ENCODE peak calls at places on chromosomes 16 and 17, in eight cellular contexts. One of them, this sample, is unnamed.
A peak's percentile ranks its signal among the peaks of the same experiment; 100 is the strongest.

GRCh38 chr16:66581246-66581952 is 2.1 kb downstream of the CMTM2 start:
- DNase-seq in HCT116: no peak
- DNase-seq in testis: no peak
- DNase-seq in pancreas: no peak
- DNase-seq in fibroblast of lung: peak; percentile 9
- DNase-seq in lung: no peak
- DNase-seq in A549: no peak
- DNase-seq in K562: no peak
- DNase-seq in this sample: no peak

GRCh38 chr16:17836868-17837602 is 366.3 kb upstream of the XYLT1 start:
- DNase-seq in HCT116: peak; percentile 54
- DNase-seq in testis: no peak
- DNase-seq in pancreas: no peak
- DNase-seq in fibroblast of lung: peak; percentile 86
- DNase-seq in lung: no peak
- DNase-seq in A549: peak; percentile 58
- DNase-seq in K562: no peak
- DNase-seq in this sample: no peak

GRCh38 chr17:32349503-32349853 is 479 bp upstream of the ZNF207 start:
- DNase-seq in HCT116: no peak
- DNase-seq in testis: peak; percentile 38
- DNase-seq in pancreas: no peak
- DNase-seq in fibroblast of lung: no peak
- DNase-seq in lung: no peak
- DNase-seq in A549: peak; percentile 16
- DNase-seq in K562: no peak
- DNase-seq in this sample: no peak

GRCh38 chr17:77566566-77566965 is 391.9 kb upstream of the TNRC6C start:
- DNase-seq in HCT116: no peak
- DNase-seq in testis: no peak
- DNase-seq in pancreas: no peak
- DNase-seq in fibroblast of lung: no peak
- DNase-seq in lung: no peak
- DNase-seq in A549: no peak
- DNase-seq in K562: no peak
- DNase-seq in this sample: no peak

GRCh38 chr17:1965556-1966273 is 59.4 kb downstream of the RTN4RL1 start:
- DNase-seq in HCT116: no peak
- DNase-seq in testis: no peak
- DNase-seq in pancreas: no peak
- DNase-seq in fibroblast of lung: no peak
- DNase-seq in lung: no peak
- DNase-seq in A549: no peak
- DNase-seq in K562: no peak
- DNase-seq in this sample: no peak

GRCh38 chr16:29883987-29884386 is 15.4 kb downstream of the SEZ6L2 start:
- DNase-seq in HCT116: no peak
- DNase-seq in testis: peak; percentile 62
- DNase-seq in pancreas: no peak
- DNase-seq in fibroblast of lung: no peak
- DNase-seq in lung: no peak
- DNase-seq in A549: no peak
- DNase-seq in K562: peak; percentile 71
- DNase-seq in this sample: no peak

GRCh38 chr16:51757124-51757470 is 606.0 kb upstream of the SALL1 start:
- DNase-seq in HCT116: no peak
- DNase-seq in testis: no peak
- DNase-seq in pancreas: no peak
- DNase-seq in fibroblast of lung: no peak
- DNase-seq in lung: no peak
- DNase-seq in A549: no peak
- DNase-seq in K562: no peak
- DNase-seq in this sample: no peak

GRCh38 chr17:5587431-5588032 is 3.2 kb upstream of the NLRP1 start:
- DNase-seq in HCT116: peak; percentile 68
- DNase-seq in testis: peak; percentile 65
- DNase-seq in pancreas: peak; percentile 13
- DNase-seq in fibroblast of lung: peak; percentile 83
- DNase-seq in lung: peak; percentile 44
- DNase-seq in A549: peak; percentile 79
- DNase-seq in K562: peak; percentile 53
- DNase-seq in this sample: peak; percentile 40

GRCh38 chr17:50129303-50129945 is 536 bp downstream of the SAMD14 start:
- DNase-seq in HCT116: no peak
- DNase-seq in testis: no peak
- DNase-seq in pancreas: no peak
- DNase-seq in fibroblast of lung: no peak
- DNase-seq in lung: no peak
- DNase-seq in A549: peak; percentile 66
- DNase-seq in K562: no peak
- DNase-seq in this sample: peak; percentile 39

GRCh38 chr16:47970291-47970931 is 185.4 kb downstream of the ABCC12 start:
- DNase-seq in HCT116: no peak
- DNase-seq in testis: no peak
- DNase-seq in pancreas: no peak
- DNase-seq in fibroblast of lung: peak; percentile 33
- DNase-seq in lung: no peak
- DNase-seq in A549: peak; percentile 44
- DNase-seq in K562: no peak
- DNase-seq in this sample: no peak

GRCh38 chr17:63113167-63113566 is 147.1 kb downstream of the TANC2 start:
- DNase-seq in HCT116: no peak
- DNase-seq in testis: no peak
- DNase-seq in pancreas: no peak
- DNase-seq in fibroblast of lung: peak; percentile 21
- DNase-seq in lung: no peak
- DNase-seq in A549: peak; percentile 22
- DNase-seq in K562: peak; percentile 12
- DNase-seq in this sample: no peak

GRCh38 chr17:55833311-55833710 is 82.5 kb downstream of the PCTP start:
- DNase-seq in HCT116: no peak
- DNase-seq in testis: no peak
- DNase-seq in pancreas: no peak
- DNase-seq in fibroblast of lung: no peak
- DNase-seq in lung: no peak
- DNase-seq in A549: no peak
- DNase-seq in K562: no peak
- DNase-seq in this sample: no peak

GRCh38 chr17:43864161-43864706 is 17.3 kb downstream of the CD300LG start:
- DNase-seq in HCT116: no peak
- DNase-seq in testis: no peak
- DNase-seq in pancreas: no peak
- DNase-seq in fibroblast of lung: no peak
- DNase-seq in lung: no peak
- DNase-seq in A549: no peak
- DNase-seq in K562: no peak
- DNase-seq in this sample: no peak

GRCh38 chr17:81651692-81652091 is 4.7 kb downstream of the PDE6G start:
- DNase-seq in HCT116: no peak
- DNase-seq in testis: peak; percentile 34
- DNase-seq in pancreas: no peak
- DNase-seq in fibroblast of lung: peak; percentile 87
- DNase-seq in lung: no peak
- DNase-seq in A549: peak; percentile 85
- DNase-seq in K562: peak; percentile 42
- DNase-seq in this sample: no peak

DNA sequence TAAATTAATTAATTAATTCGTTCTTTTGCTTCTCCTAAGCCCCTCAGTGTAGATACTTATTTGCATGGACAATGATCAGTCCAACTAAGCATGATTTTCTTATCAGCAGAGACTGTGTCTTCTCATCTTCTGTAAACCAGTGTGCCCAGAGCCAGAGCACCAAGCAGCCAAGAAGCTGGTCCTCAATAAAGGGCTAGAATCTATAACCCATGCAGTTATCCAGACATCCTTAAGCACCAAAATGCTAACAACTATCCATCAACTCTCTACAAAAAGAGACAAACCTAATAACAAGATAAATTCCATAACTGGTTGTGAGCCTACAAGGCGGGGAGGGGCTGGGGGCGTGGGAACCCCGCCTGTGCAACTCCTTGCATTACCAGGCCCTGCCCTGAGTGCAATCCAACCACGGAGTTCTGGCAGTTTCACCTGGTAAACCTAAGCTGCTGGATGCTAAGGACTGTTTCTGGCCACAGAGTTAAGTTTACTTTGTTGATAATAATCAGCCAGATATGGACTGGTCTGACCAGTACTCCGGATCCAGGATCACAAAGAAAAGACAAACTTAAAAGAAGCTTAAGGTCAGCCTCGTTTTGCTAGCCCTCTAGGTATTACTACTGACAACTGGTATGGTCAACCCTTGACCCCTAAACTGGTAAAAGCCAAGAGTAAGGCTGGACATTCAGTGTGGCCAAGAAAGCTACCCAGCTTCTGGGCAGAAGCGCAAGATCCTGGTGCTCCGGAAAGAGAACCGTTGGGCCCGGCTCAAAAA is 51.5 kb downstream of the ZFHX3 start:
- DNase-seq in HCT116: no peak
- DNase-seq in testis: no peak
- DNase-seq in pancreas: peak; percentile 48
- DNase-seq in fibroblast of lung: no peak
- DNase-seq in lung: no peak
- DNase-seq in A549: no peak
- DNase-seq in K562: no peak
- DNase-seq in this sample: no peak
- H3K4me1 ChIP-seq in HCT116: peaks cover 4% of the 10 kb centered on the region
- H3K4me1 ChIP-seq in testis: peaks cover 8% of the 10 kb centered on the region
- H3K4me1 ChIP-seq in pancreas: peaks cover 27% of the 10 kb centered on the region
- H3K4me1 ChIP-seq in fibroblast of lung: peaks cover 6% of the 10 kb centered on the region
- H3K4me1 ChIP-seq in lung: peaks cover 27% of the 10 kb centered on the region
- H3K4me1 ChIP-seq in A549: peaks cover 35% of the 10 kb centered on the region
- H3K4me1 ChIP-seq in K562: no peaks in the 10 kb centered on the region
- H3K4me1 ChIP-seq in this sample: no peaks in the 10 kb centered on the region

DNA sequence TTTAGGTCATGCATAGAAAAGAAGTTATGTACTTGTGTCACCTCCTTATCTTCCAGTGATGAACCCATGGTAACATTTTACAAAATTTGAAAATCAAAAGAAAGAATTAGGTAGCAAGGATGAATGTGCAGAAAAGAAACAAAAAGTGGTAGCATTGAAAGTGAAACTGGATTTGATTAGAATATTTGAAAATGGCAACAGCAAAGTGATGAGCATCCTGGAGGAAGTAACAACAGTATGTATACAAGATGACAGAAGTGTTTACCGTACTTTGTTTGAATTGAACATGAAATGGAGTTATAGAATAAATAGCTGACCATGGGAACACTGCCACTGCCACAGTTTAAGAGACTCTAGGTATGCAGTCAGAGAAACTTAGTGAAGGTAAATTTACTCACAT is 1313.1 kb downstream of the CDH11 start:
- DNase-seq in HCT116: no peak
- DNase-seq in testis: no peak
- DNase-seq in pancreas: no peak
- DNase-seq in fibroblast of lung: no peak
- DNase-seq in lung: no peak
- DNase-seq in A549: no peak
- DNase-seq in K562: no peak
- DNase-seq in this sample: no peak
- H3K9me3 ChIP-seq in HCT116: peaks cover 11% of the 10 kb centered on the region
- H3K9me3 ChIP-seq in testis: no peaks in the 10 kb centered on the region
- H3K9me3 ChIP-seq in pancreas: no peaks in the 10 kb centered on the region
- H3K9me3 ChIP-seq in fibroblast of lung: no peaks in the 10 kb centered on the region
- H3K9me3 ChIP-seq in lung: no peaks in the 10 kb centered on the region
- H3K9me3 ChIP-seq in A549: no peaks in the 10 kb centered on the region
- H3K9me3 ChIP-seq in K562: peaks cover 1% of the 10 kb centered on the region
- H3K9me3 ChIP-seq in this sample: no peaks in the 10 kb centered on the region

DNA sequence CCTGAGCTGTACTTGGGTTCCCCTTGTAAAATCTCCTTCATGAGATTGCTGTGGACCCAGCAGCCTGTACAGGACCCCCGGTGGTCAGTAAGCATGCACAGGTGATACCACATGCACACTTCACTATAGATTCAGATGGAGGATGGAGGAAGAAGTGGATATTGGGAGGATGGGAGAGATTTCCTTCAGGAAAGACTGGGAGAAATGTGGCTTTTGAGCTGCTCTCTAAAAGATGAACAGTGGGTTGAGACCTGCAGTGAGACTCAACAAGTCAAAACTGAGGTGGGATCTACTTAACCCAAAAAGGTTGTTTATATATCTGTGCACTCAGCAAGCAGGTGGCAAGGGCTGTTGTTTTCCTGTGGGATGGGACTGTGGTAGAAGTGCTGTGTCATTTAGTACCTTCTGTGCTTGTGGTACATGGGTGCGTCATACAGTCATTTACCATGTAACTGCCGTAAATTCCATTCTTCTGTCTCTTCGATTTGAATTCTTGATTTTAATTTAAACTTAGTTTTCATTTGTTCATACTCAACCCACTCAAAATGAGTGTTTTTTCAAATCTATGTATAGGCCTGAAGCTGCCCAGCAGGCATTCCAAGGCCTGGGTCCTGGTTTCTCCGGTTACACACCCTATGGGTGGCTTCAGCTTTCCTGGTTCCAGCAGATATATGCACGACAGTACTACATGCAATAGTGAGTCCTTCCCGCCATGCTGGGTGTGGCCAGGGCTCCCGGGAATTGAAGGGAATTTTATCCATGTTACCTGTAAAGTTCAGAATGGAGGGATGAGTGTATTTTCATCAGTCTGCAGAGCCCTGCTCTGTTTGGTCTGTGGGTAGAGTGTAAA is 6.9 kb downstream of the HERPUD1 start:
- DNase-seq in HCT116: no peak
- DNase-seq in testis: no peak
- DNase-seq in pancreas: no peak
- DNase-seq in fibroblast of lung: no peak
- DNase-seq in lung: no peak
- DNase-seq in A549: no peak
- DNase-seq in K562: no peak
- DNase-seq in this sample: peak; percentile 62
- H3K4me1 ChIP-seq in HCT116: no peaks in the 10 kb centered on the region
- H3K4me1 ChIP-seq in testis: peaks cover 7% of the 10 kb centered on the region
- H3K4me1 ChIP-seq in pancreas: peaks cover 37% of the 10 kb centered on the region
- H3K4me1 ChIP-seq in fibroblast of lung: peaks cover 5% of the 10 kb centered on the region
- H3K4me1 ChIP-seq in lung: peaks cover 4% of the 10 kb centered on the region
- H3K4me1 ChIP-seq in A549: peaks cover 31% of the 10 kb centered on the region
- H3K4me1 ChIP-seq in K562: no peaks in the 10 kb centered on the region
- H3K4me1 ChIP-seq in this sample: peaks cover 57% of the 10 kb centered on the region

DNA sequence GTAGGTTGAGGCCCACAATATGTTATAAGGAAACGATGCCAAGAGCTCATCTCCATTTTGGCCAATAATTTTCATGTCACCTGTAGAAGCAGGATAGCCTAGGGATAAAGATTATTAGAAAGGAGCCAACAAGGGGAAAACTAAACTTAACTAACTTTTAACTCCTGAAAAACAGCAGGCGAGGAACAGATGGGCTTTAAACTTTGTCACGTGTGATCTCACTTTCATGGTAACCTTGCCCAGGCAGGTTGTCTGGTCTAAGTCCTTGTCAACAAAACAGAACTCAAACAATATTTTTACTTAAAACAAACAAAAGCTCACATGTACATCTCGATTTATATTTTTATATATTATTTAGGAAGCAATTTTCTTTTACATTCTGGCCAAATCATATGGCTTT is 1672.0 kb downstream of the TP53TG3F start:
- DNase-seq in HCT116: no peak
- DNase-seq in testis: no peak
- DNase-seq in pancreas: no peak
- DNase-seq in fibroblast of lung: no peak
- DNase-seq in lung: no peak
- DNase-seq in A549: no peak
- DNase-seq in K562: no peak
- DNase-seq in this sample: no peak
- H3K9me3 ChIP-seq in HCT116: peaks cover 6% of the 10 kb centered on the region
- H3K9me3 ChIP-seq in testis: no peaks in the 10 kb centered on the region
- H3K9me3 ChIP-seq in pancreas: no peaks in the 10 kb centered on the region
- H3K9me3 ChIP-seq in fibroblast of lung: no peaks in the 10 kb centered on the region
- H3K9me3 ChIP-seq in lung: no peaks in the 10 kb centered on the region
- H3K9me3 ChIP-seq in A549: no peaks in the 10 kb centered on the region
- H3K9me3 ChIP-seq in K562: no peaks in the 10 kb centered on the region
- H3K9me3 ChIP-seq in this sample: no peaks in the 10 kb centered on the region

GRCh38 chr17:78875738-78876597 is 27.0 kb downstream of the CEP295NL start:
- DNase-seq in HCT116: no peak
- DNase-seq in testis: no peak
- DNase-seq in pancreas: peak; percentile 54
- DNase-seq in fibroblast of lung: peak; percentile 30
- DNase-seq in lung: no peak
- DNase-seq in A549: no peak
- DNase-seq in K562: no peak
- DNase-seq in this sample: no peak
- H3K4me1 ChIP-seq in HCT116: peaks cover 15% of the 10 kb centered on the region
- H3K4me1 ChIP-seq in testis: peaks cover 53% of the 10 kb centered on the region
- H3K4me1 ChIP-seq in pancreas: peaks cover 32% of the 10 kb centered on the region
- H3K4me1 ChIP-seq in fibroblast of lung: peaks cover 30% of the 10 kb centered on the region
- H3K4me1 ChIP-seq in lung: peaks cover 16% of the 10 kb centered on the region
- H3K4me1 ChIP-seq in A549: peaks cover 33% of the 10 kb centered on the region
- H3K4me1 ChIP-seq in K562: peaks cover 12% of the 10 kb centered on the region
- H3K4me1 ChIP-seq in this sample: peaks cover 15% of the 10 kb centered on the region

This sample was measured in CD8-positive, alpha-beta memory T cell.